ENCODE peak calls at places on chromosomes 11 and 22, in seven cellular contexts. P, R, D, O, Y, J and A are unnamed samples.

GRCh38 chr22:37991738-37992442 is 7.5 kb upstream of the SOX10 start:
- DNase-seq in Y (no peak), J (no peak), P (no peak), O (no peak), R (no peak), D (no peak), A (no peak)

GRCh38 chr11:57370251-57370650 is 10.7 kb downstream of the PRG3 start:
- DNase-seq in P (no peak), Y (no peak), O (no peak), R (no peak), D (no peak), J (no peak), A (no peak)

GRCh38 chr11:67273260-67273990 is 7.2 kb downstream of the GRK2 start:
- DNase-seq in Y (no peak), D (no peak), R (no peak), P (no peak), O (no peak), J (no peak), A (no peak)

GRCh38 chr11:104609297-104609696 is 289.0 kb downstream of the CASP12 start:
- DNase-seq in Y (peak), P (peak), J (no peak), R (no peak), D (peak), O (peak), A (peak)

GRCh38 chr11:83746921-83747585 is 460.9 kb upstream of the CCDC90B start:
- DNase-seq in P (no peak), Y (no peak), D (no peak), O (no peak), J (no peak), R (no peak), A (no peak)

GRCh38 chr11:79413258-79413657 is 27.6 kb downstream of the TENM4 start:
- DNase-seq in Y (no peak), D (no peak), J (no peak), O (no peak), P (peak), R (no peak), A (peak)

GRCh38 chr11:3836903-3837302 is 3.9 kb downstream of the RHOG start:
- DNase-seq in P (no peak), D (no peak), O (no peak), R (no peak), J (no peak), Y (no peak), A (no peak)

GRCh38 chr11:8098361-8098760 is 17.4 kb downstream of the TUB start:
- DNase-seq in J (no peak), Y (no peak), O (no peak), D (no peak), P (no peak), R (no peak), A (no peak)

GRCh38 chr11:98568011-98568410 is 452.7 kb upstream of the CNTN5 start:
- DNase-seq in O (no peak), J (no peak), D (no peak), Y (no peak), P (no peak), R (no peak), A (no peak)

GRCh38 chr11:22317656-22318055 is 20.5 kb upstream of the SLC17A6 start:
- DNase-seq in J (no peak), O (no peak), D (no peak), R (no peak), P (no peak), Y (no peak), A (no peak)

GRCh38 chr11:117786099-117786870 is 10.7 kb downstream of the DSCAML1 start:
- DNase-seq in R (no peak), D (no peak), O (no peak), P (no peak), J (no peak), Y (no peak), A (no peak)

GRCh38 chr22:33028191-33028700 is 29.9 kb downstream of the SYN3 start:
- DNase-seq in Y (no peak), O (no peak), P (no peak), D (no peak), R (no peak), J (no peak), A (no peak)

DNA sequence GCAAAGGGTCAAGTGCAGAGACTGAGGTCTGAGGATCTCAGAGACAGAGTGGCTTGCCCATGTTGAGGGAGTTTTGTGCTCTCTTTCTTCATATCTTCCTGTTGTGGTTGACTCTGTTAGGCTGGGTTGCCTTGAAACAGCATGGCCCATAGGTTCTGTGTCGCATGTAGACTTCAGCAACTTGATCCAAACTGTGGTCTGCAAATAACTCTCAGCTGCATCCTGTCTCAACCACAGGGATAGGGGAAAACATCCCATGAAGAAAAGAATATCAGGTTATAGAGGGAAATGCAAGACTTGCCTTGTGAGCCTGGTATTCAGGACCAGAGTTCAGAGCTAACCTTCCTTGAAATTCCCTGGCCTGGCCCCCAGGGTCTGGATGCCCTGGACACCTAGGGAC is 69.4 kb downstream of the FLI1 start:
- DNase-seq in R (no peak), J (no peak), O (no peak), D (no peak), Y (no peak), P (no peak), A (no peak)
- TF ChIP-seq JUND in R (no peak), J (no peak), O (no peak), D (no peak), Y (no peak), P (no peak), A (no peak)

GRCh38 chr11:119678351-119678750 is 50.6 kb downstream of the NECTIN1 start:
- DNase-seq in P (no peak), D (no peak), Y (no peak), O (no peak), J (no peak), R (no peak), A (no peak)
- TF ChIP-seq JUND in P (no peak), D (no peak), Y (no peak), O (no peak), J (no peak), R (no peak), A (no peak)

GRCh38 chr22:28345304-28345703 is 334.3 kb downstream of the TTC28 start:
- DNase-seq in R (no peak), Y (no peak), P (no peak), D (no peak), O (no peak), J (no peak), A (no peak)
- TF ChIP-seq JUND in R (no peak), Y (no peak), P (no peak), D (no peak), O (no peak), J (no peak), A (no peak)

DNA sequence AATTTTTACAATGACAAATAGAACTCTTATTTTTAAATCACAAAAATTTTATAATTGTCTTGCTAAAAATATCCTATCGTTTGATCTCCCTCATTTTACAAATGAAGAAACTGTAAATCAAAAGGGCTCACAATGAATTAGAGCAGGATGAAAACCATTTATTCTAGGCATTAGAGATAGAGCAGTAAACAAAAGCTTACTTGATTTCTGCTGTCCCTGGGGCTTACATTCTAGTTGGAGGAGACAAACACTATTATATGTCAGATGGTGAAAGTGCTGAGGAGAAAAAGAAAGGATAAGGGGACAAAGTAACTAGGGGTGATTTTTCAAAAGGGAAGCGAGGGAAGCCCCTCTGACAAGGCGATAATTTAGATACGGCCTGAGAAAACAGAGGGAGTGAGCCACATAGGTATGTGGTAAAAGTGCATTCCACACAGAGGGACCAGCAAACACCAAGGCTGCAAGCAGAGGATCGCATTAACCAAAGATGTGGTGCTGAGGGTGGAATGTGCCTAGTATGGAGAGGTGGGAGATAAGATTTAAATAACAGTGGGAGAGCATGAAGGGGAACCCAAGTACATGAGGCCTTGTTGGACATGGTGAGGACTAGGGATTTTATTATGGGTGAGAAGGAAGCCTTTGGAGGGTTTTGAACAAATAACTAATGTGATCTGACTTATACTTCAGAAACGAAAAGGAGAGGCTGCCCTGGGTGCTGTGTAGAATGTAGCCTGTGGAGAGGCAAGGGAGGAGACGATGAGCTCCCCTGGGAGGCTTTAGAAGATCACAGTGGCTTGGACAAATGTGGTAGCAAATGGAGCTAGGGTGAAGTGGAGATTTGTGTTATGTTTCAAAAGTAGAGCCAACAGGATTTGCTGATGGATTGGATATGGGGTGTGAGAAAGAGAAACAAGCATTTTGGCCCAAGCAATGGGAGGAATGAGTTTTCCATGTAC is 62.1 kb downstream of the PDHX start:
- DNase-seq in Y (no peak), P (no peak), J (no peak), O (no peak), R (no peak), D (no peak), A (no peak)
- TF ChIP-seq JUND in Y (no peak), P (no peak), J (no peak), O (no peak), R (no peak), D (no peak), A (no peak)

DNA sequence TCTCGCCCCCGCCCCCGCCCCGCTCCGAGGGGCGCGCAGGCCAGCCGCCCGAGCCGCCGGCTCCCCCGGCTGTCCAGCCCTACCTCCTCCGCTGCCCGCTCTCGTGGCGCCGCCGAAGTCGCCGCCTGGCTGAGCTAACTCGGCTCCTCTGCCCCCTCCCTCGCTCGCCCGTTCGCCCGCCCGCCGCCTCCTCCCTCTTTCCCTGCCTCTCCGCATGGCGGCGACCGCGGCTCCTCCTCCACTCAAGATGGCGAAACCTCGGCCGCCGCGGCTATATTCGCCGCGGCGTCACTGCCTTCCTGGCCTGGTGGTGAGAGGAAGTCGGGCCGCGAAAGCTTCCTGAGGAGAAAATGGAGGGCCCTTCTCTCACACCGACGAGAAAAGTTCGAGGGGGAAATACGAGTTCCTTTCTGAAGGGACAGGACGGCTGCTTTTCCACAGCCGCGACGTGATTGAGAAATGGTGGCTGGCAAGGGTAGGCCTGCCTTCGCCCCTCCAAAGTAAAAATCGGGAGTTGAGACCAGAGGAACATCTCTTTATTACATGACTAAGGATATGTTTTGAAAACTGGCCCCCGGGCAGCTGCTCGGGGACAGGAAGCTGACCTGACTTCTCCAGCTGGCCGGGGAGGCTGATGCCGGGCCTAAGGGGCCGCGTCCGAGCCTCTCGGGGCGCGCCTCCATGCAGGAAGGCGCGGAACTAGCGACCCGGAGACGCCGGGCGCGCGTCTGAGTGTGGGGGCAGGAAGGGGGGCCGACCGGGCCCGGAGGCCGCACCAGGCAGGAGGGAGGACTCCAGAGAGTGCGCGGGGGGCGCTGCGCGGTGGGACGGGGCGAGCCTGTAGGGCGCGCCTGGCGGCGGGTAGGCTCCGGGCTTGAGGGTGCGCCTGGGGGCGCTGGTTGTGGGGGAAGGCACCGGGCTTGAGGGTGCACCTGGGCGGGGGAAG is at the start of gene DDX6:
- DNase-seq in O (peak), R (peak), D (peak), J (peak), Y (peak), P (peak), A (peak)
- TF ChIP-seq JUND in O (no peak), R (peak), D (no peak), J (no peak), Y (no peak), P (no peak), A (no peak)

GRCh38 chr11:64784813-64785581 is 6.7 kb upstream of the SF1 start:
- DNase-seq in P (no peak), O (no peak), Y (no peak), J (no peak), R (no peak), D (no peak), A (no peak)

GRCh38 chr11:64786308-64786707 is 8.0 kb upstream of the SF1 start:
- DNase-seq in P (no peak), J (no peak), Y (no peak), R (no peak), D (no peak), O (no peak), A (no peak)

GRCh38 chr11:64789331-64790204 is 11.2 kb upstream of the SF1 start:
- DNase-seq in D (no peak), R (no peak), J (no peak), Y (no peak), O (no peak), P (peak), A (no peak)

GRCh38 chr11:64788321-64789215 is 10.2 kb upstream of the SF1 start:
- DNase-seq in D (no peak), J (no peak), O (no peak), P (no peak), Y (no peak), R (no peak), A (no peak)

DNA sequence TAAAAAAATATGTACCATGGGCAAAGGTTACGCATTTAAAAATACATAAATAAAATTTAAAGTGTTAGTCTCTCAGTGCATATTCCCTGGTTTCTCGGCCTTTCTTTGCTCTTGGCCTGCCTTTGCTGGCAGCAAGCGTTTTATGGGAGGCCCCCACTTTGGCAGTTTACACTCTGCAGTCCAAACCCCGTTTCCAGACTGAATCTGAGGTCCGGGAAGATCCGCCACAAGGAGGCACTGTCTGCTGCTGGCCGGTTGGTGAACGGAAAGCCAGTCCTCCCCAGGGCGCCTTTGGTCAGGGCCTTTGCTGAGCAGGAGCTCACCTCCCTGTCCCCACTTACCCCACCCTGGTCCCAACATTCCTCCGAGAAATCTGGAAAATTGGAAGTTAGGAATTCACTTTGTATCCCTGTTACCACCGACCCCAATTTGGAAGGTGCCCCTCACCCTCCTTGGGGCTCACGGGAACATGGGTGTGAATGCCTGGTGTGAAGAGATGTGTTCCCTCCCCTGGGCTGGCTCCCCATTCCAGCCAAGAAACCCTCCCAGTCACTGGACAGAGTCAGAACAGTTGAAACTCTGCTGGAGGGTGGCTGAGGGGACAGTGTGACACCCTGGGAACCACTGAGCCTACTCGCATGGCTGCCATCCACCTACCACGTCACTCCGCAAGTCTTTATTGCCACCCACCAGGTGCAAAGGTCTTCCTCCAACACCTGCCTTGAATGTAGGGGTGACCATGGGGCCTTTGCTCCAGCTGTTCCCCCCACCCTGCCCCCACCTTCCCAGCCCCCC is 9.4 kb upstream of the SF1 start:
- DNase-seq in J (no peak), Y (peak), D (no peak), P (peak), O (no peak), R (peak), A (peak)
- TF ChIP-seq JUND in J (no peak), Y (no peak), D (no peak), P (no peak), O (no peak), R (no peak), A (no peak)

GRCh38 chr11:131643171-131643570 is 272.8 kb downstream of the NTM start:
- DNase-seq in O (no peak), J (no peak), R (no peak), P (peak), Y (no peak), D (no peak), A (no peak)
- TF ChIP-seq JUND in O (no peak), J (no peak), R (no peak), P (no peak), Y (no peak), D (no peak), A (no peak)

GRCh38 chr22:30810105-30810504 is 115.4 kb downstream of the OSBP2 start:
- DNase-seq in J (no peak), P (no peak), R (no peak), D (no peak), O (no peak), Y (no peak), A (no peak)
- TF ChIP-seq JUND in J (no peak), P (no peak), R (no peak), D (no peak), O (no peak), Y (no peak), A (no peak)